ENCODE peak calls at places on chromosomes 3 and 15, in four cellular contexts. L is KBM-7, A is EL, U is caudate nucleus. Y is an unnamed sample.

GRCh38 chr3:30426319-30426993 is 179.9 kb upstream of the TGFBR2 start:
- DNase-seq in L (no peak), U (no peak), A (peak; percentile 21), Y (no peak)

GRCh38 chr3:24351779-24352469 is 142.7 kb downstream of the THRB start:
- DNase-seq in U (no peak), A (no peak), L (no peak), Y (no peak)

GRCh38 chr3:141796436-141797166 is 33.4 kb downstream of the GRK7 start:
- DNase-seq in U (no peak), L (peak; percentile 89), A (no peak), Y (no peak)

GRCh38 chr3:147405552-147406254 is 640 bp downstream of the ZIC4 start:
- DNase-seq in A (no peak), L (no peak), U (no peak), Y (no peak)

GRCh38 chr3:167116120-167116922 is 263.8 kb downstream of the ZBBX start:
- DNase-seq in U (no peak), A (no peak), L (no peak), Y (no peak)

GRCh38 chr3:127396473-127396872 is 108.6 kb upstream of the PRR20G start:
- DNase-seq in U (no peak), A (no peak), L (no peak), Y (no peak)

GRCh38 chr3:32822609-32823498 is 5.1 kb downstream of the TRIM71 start:
- DNase-seq in U (no peak), A (no peak), L (no peak), Y (no peak)

GRCh38 chr3:48598323-48599076 is 3.4 kb upstream of the COL7A1 start:
- DNase-seq in L (peak; percentile 49), U (no peak), A (peak; percentile 97), Y (no peak)

GRCh38 chr3:66473637-66474036 is 27.2 kb downstream of the LRIG1 start:
- DNase-seq in A (peak; percentile 67), L (no peak), U (no peak), Y (no peak)

GRCh38 chr3:49602877-49603411 is 48.7 kb downstream of the BSN start:
- DNase-seq in L (no peak), U (no peak), A (no peak), Y (no peak)

GRCh38 chr15:86235667-86236066 is 156.0 kb downstream of the AGBL1 start:
- DNase-seq in A (no peak), L (no peak), U (no peak), Y (no peak)

GRCh38 chr3:14177580-14178246 is 688 bp downstream of the XPC start:
- DNase-seq in L (peak; percentile 42), A (no peak), U (no peak), Y (no peak)

GRCh38 chr3:64377942-64378341 is 152.7 kb upstream of the PRICKLE2 start:
- DNase-seq in U (no peak), A (no peak), L (no peak), Y (no peak)

GRCh38 chr3:46276497-46277099 is 34.3 kb downstream of the CCR3 start:
- DNase-seq in A (peak; percentile 32), L (peak; percentile 76), U (no peak), Y (no peak)

GRCh38 chr3:60017631-60018030 is 967.8 kb upstream of the CFAP20DC start:
- DNase-seq in U (no peak), A (no peak), L (no peak), Y (no peak)

GRCh38 chr15:85016275-85016674 is 34.6 kb downstream of the PDE8A start:
- DNase-seq in U (no peak), A (no peak), L (no peak), Y (no peak)

GRCh38 chr15:39592500-39592899 is 11.6 kb downstream of the THBS1 start:
- DNase-seq in U (no peak), L (no peak), A (peak; percentile 54), Y (no peak)

GRCh38 chr3:57048052-57048671 is 12.3 kb upstream of the SPATA12 start:
- DNase-seq in A (no peak), L (peak; percentile 83), U (peak; percentile 25), Y (no peak)

GRCh38 chr15:43204016-43204901 is 16.6 kb downstream of the EPB42 start:
- DNase-seq in L (peak; percentile 47), A (peak; percentile 74), U (no peak), Y (no peak)

GRCh38 chr15:59657635-59658125 is 365 bp upstream of the GTF2A2 start:
- DNase-seq in L (no peak), U (no peak), A (no peak), Y (no peak)

GRCh38 chr3:134754768-134755559 is 40.1 kb upstream of the EPHB1 start:
- DNase-seq in L (peak; percentile 43), U (no peak), A (peak; percentile 47), Y (no peak)

GRCh38 chr3:13358051-13358450 is 62.1 kb downstream of the NUP210 start:
- DNase-seq in L (no peak), A (no peak), U (no peak), Y (no peak)

GRCh38 chr15:101410612-101411011 is 78.9 kb downstream of the PCSK6 start:
- DNase-seq in L (no peak), A (no peak), U (no peak), Y (no peak)

GRCh38 chr3:183844606-183845005 is 19.2 kb upstream of the MAP6D1 start:
- DNase-seq in L (no peak), A (peak; percentile 91), U (no peak), Y (no peak)

GRCh38 chr3:172808969-172809546 is 58.5 kb downstream of the ECT2 start:
- DNase-seq in L (peak; percentile 61), A (peak; percentile 27), U (no peak), Y (no peak)

Y was measured in esophagus squamous epithelium.